ENCODE peak calls at places on chromosomes 11 and 22, in five cellular contexts. I, N, K, Z and T are unnamed samples.

GRCh38 chr22:49329636-49330035 is 498.0 kb downstream of the BRD1 start:
- DNase-seq in I (no peak), N (no peak), K (no peak), Z (no peak), T (no peak)

GRCh38 chr11:29184939-29185890 is 831.6 kb downstream of the KCNA4 start:
- DNase-seq in I (no peak), N (peak; percentile 92), K (no peak), Z (no peak), T (no peak)

GRCh38 chr11:19499999-19500398 is 212.6 kb upstream of the NAV2 start:
- DNase-seq in I (no peak), N (no peak), K (no peak), Z (no peak), T (no peak)

GRCh38 chr22:42473484-42474193 is 41.4 kb upstream of the NFAM1 start:
- DNase-seq in I (no peak), N (peak; percentile 62), K (peak; percentile 44), Z (no peak), T (no peak)

GRCh38 chr11:47355283-47356128 is 3.0 kb upstream of the MYBPC3 start:
- DNase-seq in I (peak; percentile 94), N (peak; percentile 84), K (no peak), Z (no peak), T (peak; percentile 99)

GRCh38 chr11:93532285-93532789 is 10.9 kb downstream of the SMCO4 start:
- DNase-seq in I (no peak), N (peak; percentile 47), K (no peak), Z (no peak), T (no peak)

GRCh38 chr11:75333022-75333806 is 18.2 kb downstream of the ARRB1 start:
- DNase-seq in I (no peak), N (no peak), K (no peak), Z (no peak), T (no peak)

GRCh38 chr11:18225906-18226305 is 10.7 kb downstream of the SAA4 start:
- DNase-seq in I (no peak), N (no peak), K (peak; percentile 7), Z (no peak), T (no peak)

GRCh38 chr22:46574993-46575914 is 37.8 kb upstream of the CELSR1 start:
- DNase-seq in I (peak; percentile 65), N (no peak), K (peak; percentile 16), Z (no peak), T (peak; percentile 80)

GRCh38 chr11:67456068-67456705 is 1.0 kb downstream of the CABP4 start:
- DNase-seq in I (no peak), N (no peak), K (no peak), Z (no peak), T (no peak)

GRCh38 chr11:109998921-109999320 is 94.3 kb upstream of the ZC3H12C start:
- DNase-seq in I (no peak), N (no peak), K (no peak), Z (no peak), T (no peak)

GRCh38 chr11:115678942-115679341 is 174.7 kb upstream of the CADM1 start:
- DNase-seq in I (no peak), N (no peak), K (no peak), Z (no peak), T (no peak)

GRCh38 chr11:103609117-103610066 is 427.0 kb upstream of the DDI1 start:
- DNase-seq in I (no peak), N (peak; percentile 91), K (no peak), Z (no peak), T (no peak)

GRCh38 chr22:36872866-36873498 is 12.2 kb downstream of the NCF4 start:
- DNase-seq in I (no peak), N (no peak), K (no peak), Z (no peak), T (no peak)

GRCh38 chr11:16605440-16605970 is 132.9 kb upstream of the C11orf58 start:
- DNase-seq in I (peak; percentile 56), N (peak; percentile 12), K (peak; percentile 16), Z (no peak), T (peak; percentile 43)

GRCh38 chr11:123180166-123180565 is 14.9 kb downstream of the CLMP start:
- DNase-seq in I (no peak), N (no peak), K (no peak), Z (no peak), T (no peak)

GRCh38 chr22:48605856-48606255 is 1221.8 kb downstream of the BRD1 start:
- DNase-seq in I (no peak), N (no peak), K (peak; percentile 85), Z (no peak), T (peak; percentile 20)

GRCh38 chr22:48717883-48718817 is 1109.5 kb downstream of the BRD1 start:
- DNase-seq in I (peak; percentile 31), N (no peak), K (no peak), Z (no peak), T (no peak)

GRCh38 chr22:19870153-19871022 is 15.7 kb upstream of the GNB1L start:
- DNase-seq in I (peak; percentile 50), N (no peak), K (no peak), Z (no peak), T (peak; percentile 15)

GRCh38 chr11:67409261-67409666 is 5.4 kb downstream of the TBC1D10C start:
- DNase-seq in I (peak; percentile 86), N (no peak), K (peak; percentile 89), Z (no peak), T (no peak)

GRCh38 chr11:10329935-10330334 is 25.1 kb downstream of the ADM start:
- DNase-seq in I (no peak), N (peak; percentile 93), K (no peak), Z (no peak), T (no peak)

GRCh38 chr11:105211806-105212531 is 72.4 kb upstream of the CARD18 start:
- DNase-seq in I (no peak), N (peak; percentile 51), K (no peak), Z (no peak), T (no peak)

GRCh38 chr22:17436981-17437410 is 67.7 kb downstream of the CECR2 start:
- DNase-seq in I (no peak), N (no peak), K (no peak), Z (no peak), T (no peak)

GRCh38 chr11:125442946-125443345 is 53.1 kb downstream of the FEZ1 start:
- DNase-seq in I (no peak), N (no peak), K (no peak), Z (no peak), T (no peak)

GRCh38 chr11:3642071-3642951 is 519 bp upstream of the ART5 start:
- DNase-seq in I (peak; percentile 71), N (peak; percentile 70), K (no peak), Z (peak; percentile 73), T (peak; percentile 86)

GRCh38 chr22:26656896-26657851 is at the start of gene MIAT:
- DNase-seq in I (peak; percentile 81), N (peak; percentile 16), K (peak; percentile 79), Z (peak; percentile 53), T (no peak)

GRCh38 chr11:134592391-134592990 is 180.4 kb upstream of the B3GAT1 start:
- DNase-seq in I (no peak), N (peak; percentile 37), K (peak; percentile 27), Z (no peak), T (no peak)

GRCh38 chr11:130068986-130069683 is 559 bp upstream of the APLP2 start:
- DNase-seq in I (no peak), N (peak; percentile 70), K (peak; percentile 61), Z (peak; percentile 32), T (peak; percentile 73)

GRCh38 chr22:49999063-49999900 is 13.3 kb downstream of the IL17REL start:
- DNase-seq in I (peak; percentile 61), N (no peak), K (no peak), Z (no peak), T (no peak)